ENCODE peak calls at places on chromosomes 12 and 14, in seven cellular contexts. G, J, H, I, R, P and D are unnamed samples.

GRCh38 chr12:43277630-43278267 is 274.3 kb downstream of the ADAMTS20 start:
- DNase-seq in G (no peak), J (no peak), H (no peak), I (no peak), R (no peak), P (peak), D (no peak)

GRCh38 chr14:95519699-95520098 is 3.2 kb upstream of the SYNE3 start:
- DNase-seq in G (no peak), J (peak), H (peak), I (peak), R (no peak), P (peak), D (peak)

GRCh38 chr14:89432226-89432625 is 15.2 kb upstream of the FOXN3 start:
- DNase-seq in G (no peak), J (no peak), H (no peak), I (no peak), R (no peak), P (no peak), D (no peak)

GRCh38 chr12:123102381-123102780 is 48.5 kb downstream of the PITPNM2 start:
- DNase-seq in G (no peak), J (no peak), H (no peak), I (no peak), R (no peak), P (no peak), D (no peak)

GRCh38 chr12:10128687-10129086 is 1.3 kb downstream of the CLEC7A start:
- DNase-seq in G (no peak), J (no peak), H (no peak), I (no peak), R (no peak), P (no peak), D (peak)

GRCh38 chr14:99287269-99287942 is 15.4 kb upstream of the BCL11B start:
- DNase-seq in G (no peak), J (no peak), H (no peak), I (no peak), R (no peak), P (no peak), D (peak)

GRCh38 chr14:50928002-50928635 is 16.2 kb downstream of the PYGL start:
- DNase-seq in G (no peak), J (no peak), H (no peak), I (no peak), R (no peak), P (no peak), D (peak)

GRCh38 chr12:87866602-87867292 is 162.5 kb downstream of the C12orf50 start:
- DNase-seq in G (peak), J (no peak), H (peak), I (no peak), R (no peak), P (peak), D (peak)

GRCh38 chr14:94048676-94049624 is 22.8 kb downstream of the OTUB2 start:
- DNase-seq in G (no peak), J (no peak), H (no peak), I (no peak), R (no peak), P (no peak), D (no peak)

GRCh38 chr12:753401-754237 is 1.2 kb downstream of the WNK1 start:
- DNase-seq in G (peak), J (peak), H (peak), I (peak), R (no peak), P (peak), D (peak)

GRCh38 chr12:67645571-67645970 is 3.0 kb upstream of the DYRK2 start:
- DNase-seq in G (no peak), J (no peak), H (no peak), I (no peak), R (no peak), P (peak), D (no peak)